ENCODE peak calls at places on chromosomes 12 and 14, in eight cellular contexts. One of them, this sample, is unnamed.

GRCh38 chr12:131365821-131366260 is 345.0 kb upstream of the SFSWAP start:
- DNase-seq in naive thymus-derived CD8-positive, alpha-beta T cell: no peak
- DNase-seq in upper lobe of right lung: no peak
- DNase-seq in smooth muscle cell of the brain vasculature: no peak
- DNase-seq in LoVo: no peak
- DNase-seq in C1 segment of cervical spinal cord: no peak
- DNase-seq in activated CD4-positive, alpha-beta T cell treated with anti-CD3 and anti-CD28 coated beads, Interleukin-2, amount 10 ng/mL, durations not matched to agents 7 days and 5 days: no peak
- DNase-seq in KBM-7: no peak
- DNase-seq in this sample: no peak

GRCh38 chr14:46344327-46344937 is 307.1 kb downstream of the RPL10L start:
- DNase-seq in KBM-7: peak; percentile 55
- DNase-seq in LoVo: peak; percentile 18
- DNase-seq in activated CD4-positive, alpha-beta T cell treated with anti-CD3 and anti-CD28 coated beads, Interleukin-2, amount 10 ng/mL, durations not matched to agents 7 days and 5 days: no peak
- DNase-seq in upper lobe of right lung: no peak
- DNase-seq in C1 segment of cervical spinal cord: no peak
- DNase-seq in naive thymus-derived CD8-positive, alpha-beta T cell: no peak
- DNase-seq in smooth muscle cell of the brain vasculature: no peak
- DNase-seq in this sample: no peak

GRCh38 chr12:6613015-6613775 is 6.0 kb upstream of the CHD4 start:
- DNase-seq in KBM-7: peak; percentile 95
- DNase-seq in activated CD4-positive, alpha-beta T cell treated with anti-CD3 and anti-CD28 coated beads, Interleukin-2, amount 10 ng/mL, durations not matched to agents 7 days and 5 days: peak; percentile 64
- DNase-seq in LoVo: no peak
- DNase-seq in upper lobe of right lung: peak; percentile 87
- DNase-seq in C1 segment of cervical spinal cord: peak; percentile 78
- DNase-seq in smooth muscle cell of the brain vasculature: no peak
- DNase-seq in naive thymus-derived CD8-positive, alpha-beta T cell: no peak
- DNase-seq in this sample: no peak

GRCh38 chr12:107320929-107321618 is 227.7 kb upstream of the CRY1 start:
- DNase-seq in LoVo: no peak
- DNase-seq in activated CD4-positive, alpha-beta T cell treated with anti-CD3 and anti-CD28 coated beads, Interleukin-2, amount 10 ng/mL, durations not matched to agents 7 days and 5 days: peak; percentile 88
- DNase-seq in naive thymus-derived CD8-positive, alpha-beta T cell: peak; percentile 95
- DNase-seq in upper lobe of right lung: no peak
- DNase-seq in KBM-7: peak; percentile 64
- DNase-seq in smooth muscle cell of the brain vasculature: no peak
- DNase-seq in C1 segment of cervical spinal cord: no peak
- DNase-seq in this sample: no peak

GRCh38 chr12:71756054-71756675 is 1.5 kb downstream of the RAB21 start:
- DNase-seq in smooth muscle cell of the brain vasculature: no peak
- DNase-seq in naive thymus-derived CD8-positive, alpha-beta T cell: no peak
- DNase-seq in activated CD4-positive, alpha-beta T cell treated with anti-CD3 and anti-CD28 coated beads, Interleukin-2, amount 10 ng/mL, durations not matched to agents 7 days and 5 days: no peak
- DNase-seq in upper lobe of right lung: no peak
- DNase-seq in KBM-7: no peak
- DNase-seq in C1 segment of cervical spinal cord: no peak
- DNase-seq in LoVo: no peak
- DNase-seq in this sample: no peak

GRCh38 chr14:105019861-105020814 is 745 bp downstream of the CDCA4 start:
- DNase-seq in naive thymus-derived CD8-positive, alpha-beta T cell: peak; percentile 59
- DNase-seq in smooth muscle cell of the brain vasculature: no peak
- DNase-seq in C1 segment of cervical spinal cord: no peak
- DNase-seq in LoVo: no peak
- DNase-seq in activated CD4-positive, alpha-beta T cell treated with anti-CD3 and anti-CD28 coated beads, Interleukin-2, amount 10 ng/mL, durations not matched to agents 7 days and 5 days: peak; percentile 57
- DNase-seq in KBM-7: peak; percentile 40
- DNase-seq in upper lobe of right lung: peak; percentile 73
- DNase-seq in this sample: no peak

GRCh38 chr14:43901950-43902349 is 605.1 kb downstream of the FSCB start:
- DNase-seq in activated CD4-positive, alpha-beta T cell treated with anti-CD3 and anti-CD28 coated beads, Interleukin-2, amount 10 ng/mL, durations not matched to agents 7 days and 5 days: no peak
- DNase-seq in C1 segment of cervical spinal cord: no peak
- DNase-seq in naive thymus-derived CD8-positive, alpha-beta T cell: no peak
- DNase-seq in upper lobe of right lung: no peak
- DNase-seq in LoVo: no peak
- DNase-seq in smooth muscle cell of the brain vasculature: no peak
- DNase-seq in KBM-7: no peak
- DNase-seq in this sample: no peak

GRCh38 chr12:104747956-104748355 is 210.1 kb downstream of the SLC41A2 start:
- DNase-seq in activated CD4-positive, alpha-beta T cell treated with anti-CD3 and anti-CD28 coated beads, Interleukin-2, amount 10 ng/mL, durations not matched to agents 7 days and 5 days: peak; percentile 39
- DNase-seq in smooth muscle cell of the brain vasculature: no peak
- DNase-seq in C1 segment of cervical spinal cord: no peak
- DNase-seq in LoVo: no peak
- DNase-seq in naive thymus-derived CD8-positive, alpha-beta T cell: peak; percentile 22
- DNase-seq in KBM-7: no peak
- DNase-seq in upper lobe of right lung: no peak
- DNase-seq in this sample: no peak

GRCh38 chr12:68423175-68423574 is 91.0 kb upstream of the MDM1 start:
- DNase-seq in C1 segment of cervical spinal cord: no peak
- DNase-seq in LoVo: no peak
- DNase-seq in KBM-7: no peak
- DNase-seq in upper lobe of right lung: no peak
- DNase-seq in activated CD4-positive, alpha-beta T cell treated with anti-CD3 and anti-CD28 coated beads, Interleukin-2, amount 10 ng/mL, durations not matched to agents 7 days and 5 days: no peak
- DNase-seq in smooth muscle cell of the brain vasculature: no peak
- DNase-seq in naive thymus-derived CD8-positive, alpha-beta T cell: no peak
- DNase-seq in this sample: peak; percentile 87

GRCh38 chr14:90676859-90677258 is 139.4 kb downstream of the TTC7B start:
- DNase-seq in KBM-7: no peak
- DNase-seq in naive thymus-derived CD8-positive, alpha-beta T cell: no peak
- DNase-seq in upper lobe of right lung: no peak
- DNase-seq in LoVo: no peak
- DNase-seq in activated CD4-positive, alpha-beta T cell treated with anti-CD3 and anti-CD28 coated beads, Interleukin-2, amount 10 ng/mL, durations not matched to agents 7 days and 5 days: no peak
- DNase-seq in C1 segment of cervical spinal cord: no peak
- DNase-seq in smooth muscle cell of the brain vasculature: no peak
- DNase-seq in this sample: no peak

GRCh38 chr12:64946132-64946829 is 121.8 kb downstream of the TBC1D30 start:
- DNase-seq in C1 segment of cervical spinal cord: peak; percentile 93
- DNase-seq in smooth muscle cell of the brain vasculature: no peak
- DNase-seq in naive thymus-derived CD8-positive, alpha-beta T cell: no peak
- DNase-seq in KBM-7: no peak
- DNase-seq in upper lobe of right lung: no peak
- DNase-seq in LoVo: no peak
- DNase-seq in activated CD4-positive, alpha-beta T cell treated with anti-CD3 and anti-CD28 coated beads, Interleukin-2, amount 10 ng/mL, durations not matched to agents 7 days and 5 days: no peak
- DNase-seq in this sample: peak; percentile 23

GRCh38 chr12:131831021-131831571 is 2.9 kb downstream of the MMP17 start:
- DNase-seq in activated CD4-positive, alpha-beta T cell treated with anti-CD3 and anti-CD28 coated beads, Interleukin-2, amount 10 ng/mL, durations not matched to agents 7 days and 5 days: peak; percentile 19
- DNase-seq in naive thymus-derived CD8-positive, alpha-beta T cell: peak; percentile 32
- DNase-seq in KBM-7: no peak
- DNase-seq in upper lobe of right lung: no peak
- DNase-seq in C1 segment of cervical spinal cord: no peak
- DNase-seq in smooth muscle cell of the brain vasculature: no peak
- DNase-seq in LoVo: no peak
- DNase-seq in this sample: no peak

GRCh38 chr12:70367268-70368141 is 1.4 kb downstream of the KCNMB4 start:
- DNase-seq in smooth muscle cell of the brain vasculature: no peak
- DNase-seq in KBM-7: no peak
- DNase-seq in naive thymus-derived CD8-positive, alpha-beta T cell: no peak
- DNase-seq in C1 segment of cervical spinal cord: peak; percentile 18
- DNase-seq in activated CD4-positive, alpha-beta T cell treated with anti-CD3 and anti-CD28 coated beads, Interleukin-2, amount 10 ng/mL, durations not matched to agents 7 days and 5 days: no peak
- DNase-seq in LoVo: no peak
- DNase-seq in upper lobe of right lung: no peak
- DNase-seq in this sample: no peak

GRCh38 chr12:115199831-115200230 is 515.9 kb upstream of the TBX3 start:
- DNase-seq in upper lobe of right lung: no peak
- DNase-seq in smooth muscle cell of the brain vasculature: no peak
- DNase-seq in activated CD4-positive, alpha-beta T cell treated with anti-CD3 and anti-CD28 coated beads, Interleukin-2, amount 10 ng/mL, durations not matched to agents 7 days and 5 days: no peak
- DNase-seq in LoVo: no peak
- DNase-seq in C1 segment of cervical spinal cord: no peak
- DNase-seq in naive thymus-derived CD8-positive, alpha-beta T cell: no peak
- DNase-seq in KBM-7: no peak
- DNase-seq in this sample: no peak

GRCh38 chr12:58487280-58488141 is 432.8 kb downstream of the LRIG3 start:
- DNase-seq in upper lobe of right lung: no peak
- DNase-seq in KBM-7: no peak
- DNase-seq in smooth muscle cell of the brain vasculature: no peak
- DNase-seq in LoVo: no peak
- DNase-seq in activated CD4-positive, alpha-beta T cell treated with anti-CD3 and anti-CD28 coated beads, Interleukin-2, amount 10 ng/mL, durations not matched to agents 7 days and 5 days: no peak
- DNase-seq in C1 segment of cervical spinal cord: no peak
- DNase-seq in naive thymus-derived CD8-positive, alpha-beta T cell: no peak
- DNase-seq in this sample: no peak

GRCh38 chr12:116864371-116865160 is 16.7 kb downstream of the HRK start:
- DNase-seq in C1 segment of cervical spinal cord: no peak
- DNase-seq in upper lobe of right lung: no peak
- DNase-seq in LoVo: peak; percentile 36
- DNase-seq in KBM-7: no peak
- DNase-seq in activated CD4-positive, alpha-beta T cell treated with anti-CD3 and anti-CD28 coated beads, Interleukin-2, amount 10 ng/mL, durations not matched to agents 7 days and 5 days: no peak
- DNase-seq in smooth muscle cell of the brain vasculature: no peak
- DNase-seq in naive thymus-derived CD8-positive, alpha-beta T cell: no peak
- DNase-seq in this sample: no peak

GRCh38 chr12:79635676-79636075 is 55.1 kb downstream of the PAWR start:
- DNase-seq in C1 segment of cervical spinal cord: no peak
- DNase-seq in LoVo: no peak
- DNase-seq in smooth muscle cell of the brain vasculature: no peak
- DNase-seq in activated CD4-positive, alpha-beta T cell treated with anti-CD3 and anti-CD28 coated beads, Interleukin-2, amount 10 ng/mL, durations not matched to agents 7 days and 5 days: no peak
- DNase-seq in naive thymus-derived CD8-positive, alpha-beta T cell: no peak
- DNase-seq in upper lobe of right lung: no peak
- DNase-seq in KBM-7: no peak
- DNase-seq in this sample: no peak

GRCh38 chr14:54564799-54565235 is 2.1 kb upstream of the SAMD4A start:
- DNase-seq in upper lobe of right lung: no peak
- DNase-seq in naive thymus-derived CD8-positive, alpha-beta T cell: peak; percentile 57
- DNase-seq in smooth muscle cell of the brain vasculature: no peak
- DNase-seq in LoVo: no peak
- DNase-seq in activated CD4-positive, alpha-beta T cell treated with anti-CD3 and anti-CD28 coated beads, Interleukin-2, amount 10 ng/mL, durations not matched to agents 7 days and 5 days: no peak
- DNase-seq in C1 segment of cervical spinal cord: no peak
- DNase-seq in KBM-7: peak; percentile 44
- DNase-seq in this sample: no peak

GRCh38 chr12:53221203-53222076 is 10.6 kb downstream of the RARG start:
- DNase-seq in upper lobe of right lung: peak; percentile 92
- DNase-seq in KBM-7: no peak
- DNase-seq in activated CD4-positive, alpha-beta T cell treated with anti-CD3 and anti-CD28 coated beads, Interleukin-2, amount 10 ng/mL, durations not matched to agents 7 days and 5 days: peak; percentile 55
- DNase-seq in smooth muscle cell of the brain vasculature: no peak
- DNase-seq in naive thymus-derived CD8-positive, alpha-beta T cell: no peak
- DNase-seq in C1 segment of cervical spinal cord: peak; percentile 69
- DNase-seq in LoVo: peak; percentile 74
- DNase-seq in this sample: no peak

GRCh38 chr12:69123311-69123710 is 116.1 kb upstream of the CPSF6 start:
- DNase-seq in smooth muscle cell of the brain vasculature: no peak
- DNase-seq in activated CD4-positive, alpha-beta T cell treated with anti-CD3 and anti-CD28 coated beads, Interleukin-2, amount 10 ng/mL, durations not matched to agents 7 days and 5 days: no peak
- DNase-seq in upper lobe of right lung: no peak
- DNase-seq in naive thymus-derived CD8-positive, alpha-beta T cell: no peak
- DNase-seq in LoVo: no peak
- DNase-seq in KBM-7: no peak
- DNase-seq in C1 segment of cervical spinal cord: no peak
- DNase-seq in this sample: no peak

GRCh38 chr12:52847335-52848102 is 1.3 kb downstream of the KRT78 start:
- DNase-seq in KBM-7: no peak
- DNase-seq in activated CD4-positive, alpha-beta T cell treated with anti-CD3 and anti-CD28 coated beads, Interleukin-2, amount 10 ng/mL, durations not matched to agents 7 days and 5 days: no peak
- DNase-seq in upper lobe of right lung: no peak
- DNase-seq in smooth muscle cell of the brain vasculature: no peak
- DNase-seq in C1 segment of cervical spinal cord: no peak
- DNase-seq in naive thymus-derived CD8-positive, alpha-beta T cell: no peak
- DNase-seq in LoVo: no peak
- DNase-seq in this sample: no peak

GRCh38 chr12:110615171-110615570 is 1.2 kb downstream of the TCTN1 start:
- DNase-seq in activated CD4-positive, alpha-beta T cell treated with anti-CD3 and anti-CD28 coated beads, Interleukin-2, amount 10 ng/mL, durations not matched to agents 7 days and 5 days: no peak
- DNase-seq in C1 segment of cervical spinal cord: no peak
- DNase-seq in upper lobe of right lung: no peak
- DNase-seq in LoVo: no peak
- DNase-seq in KBM-7: no peak
- DNase-seq in smooth muscle cell of the brain vasculature: no peak
- DNase-seq in naive thymus-derived CD8-positive, alpha-beta T cell: no peak
- DNase-seq in this sample: no peak

This sample was measured in glomerular endothelial cell.